ENCODE peak calls at places on chromosomes 6 and 20, in five cellular contexts. F is ACHN, T is NAMALWA, N is endothelial cell, O is hippocampal formation. E is an unnamed sample.

GRCh38 chr6:154337423-154338005 is 19.1 kb downstream of the IPCEF1 start:
- DNase-seq in F (no peak), T (no peak), N (no peak), O (no peak), E (no peak)

GRCh38 chr6:32825966-32826365 is 9.2 kb upstream of the HLA-DOB start:
- DNase-seq in F (peak; percentile 31), T (no peak), N (no peak), O (no peak), E (peak; percentile 17)

GRCh38 chr6:28838289-28838633 is 85.5 kb downstream of the TRIM27 start:
- DNase-seq in F (peak; percentile 68), T (peak; percentile 88), N (peak; percentile 66), O (peak; percentile 68), E (peak; percentile 85)

GRCh38 chr20:31829731-31830130 is 10.6 kb downstream of the MYLK2 start:
- DNase-seq in F (no peak), T (no peak), N (no peak), O (no peak), E (no peak)

GRCh38 chr6:152002306-152002705 is 194.8 kb downstream of the ESR1 start:
- DNase-seq in F (no peak), T (no peak), N (no peak), O (no peak), E (no peak)

GRCh38 chr6:142387997-142388815 is 86.4 kb downstream of the ADGRG6 start:
- DNase-seq in F (peak; percentile 66), T (peak; percentile 61), N (no peak), O (no peak), E (peak; percentile 44)

GRCh38 chr6:35970181-35970580 is 49.3 kb upstream of the SRPK1 start:
- DNase-seq in F (peak; percentile 51), T (no peak), N (no peak), O (no peak), E (peak; percentile 27)

GRCh38 chr20:25353754-25354705 is 36.6 kb downstream of the ABHD12 start:
- DNase-seq in F (no peak), T (no peak), N (no peak), O (no peak), E (no peak)

GRCh38 chr6:149941583-149942460 is at the start of gene ULBP2:
- DNase-seq in F (peak; percentile 92), T (peak; percentile 84), N (peak; percentile 77), O (peak; percentile 73), E (peak; percentile 88)

GRCh38 chr6:12937971-12938370 is 221.4 kb downstream of the PHACTR1 start:
- DNase-seq in F (no peak), T (no peak), N (no peak), O (no peak), E (no peak)

GRCh38 chr6:296151-297122 is 4.2 kb downstream of the DUSP22 start:
- DNase-seq in F (no peak), T (peak; percentile 66), N (no peak), O (no peak), E (peak; percentile 47)

GRCh38 chr6:35027807-35028206 is 113.3 kb downstream of the TCP11 start:
- DNase-seq in F (no peak), T (no peak), N (no peak), O (no peak), E (no peak)

GRCh38 chr6:13559968-13560650 is 14.3 kb upstream of the SIRT5 start:
- DNase-seq in F (no peak), T (no peak), N (no peak), O (no peak), E (no peak)

GRCh38 chr6:11437824-11438459 is 99.6 kb upstream of the TMEM170B start:
- DNase-seq in F (no peak), T (no peak), N (no peak), O (no peak), E (no peak)

GRCh38 chr20:22601361-22602141 is 17.2 kb upstream of the FOXA2 start:
- DNase-seq in F (no peak), T (no peak), N (no peak), O (no peak), E (no peak)

GRCh38 chr6:122735618-122736017 is 43.9 kb upstream of the FABP7 start:
- DNase-seq in F (no peak), T (no peak), N (no peak), O (no peak), E (peak; percentile 53)

GRCh38 chr6:87944541-87944954 is 103.1 kb upstream of the SPACA1 start:
- DNase-seq in F (no peak), T (no peak), N (no peak), O (peak; percentile 4), E (no peak)

GRCh38 chr6:23454090-23454998 is 671.7 kb upstream of the NRSN1 start:
- DNase-seq in F (peak; percentile 3), T (no peak), N (no peak), O (no peak), E (peak; percentile 36)

GRCh38 chr6:120122401-120122800 is 772.8 kb upstream of the MAN1A1 start:
- DNase-seq in F (no peak), T (no peak), N (no peak), O (no peak), E (no peak)

GRCh38 chr6:42710316-42710715 is 12.1 kb downstream of the PRPH2 start:
- DNase-seq in F (no peak), T (no peak), N (no peak), O (no peak), E (no peak)

GRCh38 chr20:37220796-37221195 is 40.8 kb downstream of the GHRH start:
- DNase-seq in F (no peak), T (no peak), N (no peak), O (no peak), E (no peak)

GRCh38 chr6:98335594-98335993 is 498.8 kb upstream of the POU3F2 start:
- DNase-seq in F (no peak), T (no peak), N (no peak), O (no peak), E (no peak)

GRCh38 chr6:46453756-46454316 is 37.4 kb downstream of the RCAN2 start:
- DNase-seq in F (no peak), T (no peak), N (no peak), O (no peak), E (no peak)

GRCh38 chr6:37693079-37693478 is 4.6 kb downstream of the MDGA1 start:
- DNase-seq in F (no peak), T (no peak), N (no peak), O (no peak), E (no peak)

GRCh38 chr6:149264629-149265028 is 52.9 kb upstream of the TAB2 start:
- DNase-seq in F (no peak), T (no peak), N (no peak), O (no peak), E (no peak)

GRCh38 chr6:132161283-132161682 is 210.1 kb upstream of the CCN2 start:
- DNase-seq in F (peak; percentile 42), T (peak; percentile 33), N (peak; percentile 20), O (peak; percentile 13), E (peak; percentile 32)

GRCh38 chr20:23524146-23524545 is 33.2 kb downstream of the CST8 start:
- DNase-seq in F (no peak), T (no peak), N (no peak), O (no peak), E (no peak)

GRCh38 chr6:147150303-147150702 is 53.9 kb upstream of the STXBP5 start:
- DNase-seq in F (no peak), T (no peak), N (no peak), O (no peak), E (no peak)